ENCODE peak calls at places on chromosomes 12 and 14, in four cellular contexts. Y is activated naive CD4-positive, alpha-beta T cell; B is GM20000; U is heart right ventricle. X is an unnamed sample.

GRCh38 chr12:57616383-57617101 is 5.3 kb downstream of the ARHGEF25 start:
- DNase-seq in Y (no peak), B (no peak), U (no peak), X (no peak)

GRCh38 chr12:110050927-110051326 is 2.6 kb upstream of the C12orf76 start:
- DNase-seq in Y (no peak), B (no peak), U (no peak), X (no peak)

GRCh38 chr12:43289412-43289811 is 262.6 kb downstream of the ADAMTS20 start:
- DNase-seq in Y (no peak), B (no peak), U (no peak), X (no peak)

GRCh38 chr14:69580009-69580577 is 5.4 kb upstream of the CCDC177 start:
- DNase-seq in Y (no peak), B (no peak), U (no peak), X (peak)

GRCh38 chr14:24162083-24162482 is 1.0 kb downstream of the IRF9 start:
- DNase-seq in Y (no peak), B (no peak), U (no peak), X (no peak)

GRCh38 chr12:44476683-44477082 is 399.4 kb downstream of the NELL2 start:
- DNase-seq in Y (no peak), B (no peak), U (no peak), X (no peak)

GRCh38 chr12:38507839-38508238 is 191.3 kb downstream of the ALG10B start:
- DNase-seq in Y (no peak), B (no peak), U (no peak), X (no peak)

GRCh38 chr12:120713861-120714482 is 3.7 kb downstream of the UNC119B start:
- DNase-seq in Y (peak), B (peak), U (no peak), X (peak)